ENCODE peak calls at places on chromosome 3, in nine cellular contexts. H is hypothalamus, P is right lobe of liver, U is A549, O is NCI-H345, K is choroid plexus epithelial cell, Y is HuH-7, W is GM12865, G is Calu3. M is an unnamed sample.

GRCh38 chr3:17355591-17355990 is 386.8 kb downstream of the TBC1D5 start:
- DNase-seq in H (no peak), P (no peak), U (no peak), O (no peak), K (no peak), Y (no peak), W (no peak), G (no peak), M (peak; percentile 11)

GRCh38 chr3:7630351-7630911 is 769.5 kb downstream of the GRM7 start:
- DNase-seq in H (no peak), P (no peak), U (no peak), O (no peak), K (peak; percentile 10), Y (no peak), W (no peak), G (no peak), M (no peak)

GRCh38 chr3:113167929-113168771 is 43.2 kb upstream of the BOC start:
- DNase-seq in H (no peak), P (no peak), U (no peak), O (peak; percentile 71), K (no peak), Y (no peak), W (no peak), G (no peak), M (no peak)

GRCh38 chr3:8895829-8896228 is 67.4 kb downstream of the RAD18 start:
- DNase-seq in H (no peak), P (no peak), U (no peak), O (no peak), K (no peak), Y (no peak), W (no peak), G (no peak), M (no peak)

GRCh38 chr3:115930922-115931321 is 307.6 kb downstream of the GAP43 start:
- DNase-seq in H (no peak), P (no peak), U (no peak), O (no peak), K (no peak), Y (no peak), W (peak; percentile 27), G (no peak), M (no peak)

GRCh38 chr3:32495085-32495484 is 7.6 kb downstream of the CMTM6 start:
- DNase-seq in H (no peak), P (no peak), U (no peak), O (no peak), K (no peak), Y (no peak), W (no peak), G (no peak), M (no peak)

GRCh38 chr3:45199837-45200648 is 26.0 kb downstream of the TMEM158 start:
- DNase-seq in H (no peak), P (no peak), U (peak; percentile 87), O (no peak), K (peak; percentile 94), Y (peak; percentile 53), W (no peak), G (peak; percentile 62), M (peak; percentile 92)

GRCh38 chr3:128296469-128297251 is 143.4 kb downstream of the EEFSEC start:
- DNase-seq in H (no peak), P (peak; percentile 41), U (no peak), O (no peak), K (peak; percentile 5), Y (no peak), W (no peak), G (peak; percentile 2), M (no peak)

GRCh38 chr3:197525706-197526105 is 30.1 kb downstream of the BDH1 start:
- DNase-seq in H (no peak), P (no peak), U (peak; percentile 55), O (no peak), K (peak; percentile 61), Y (no peak), W (no peak), G (peak; percentile 37), M (no peak)

GRCh38 chr3:13145826-13146642 is 72.8 kb upstream of the IQSEC1 start:
- DNase-seq in H (no peak), P (peak; percentile 27), U (no peak), O (no peak), K (no peak), Y (no peak), W (no peak), G (no peak), M (no peak)

GRCh38 chr3:72161870-72162617 is 377.1 kb upstream of the PROK2 start:
- DNase-seq in H (no peak), P (peak; percentile 70), U (peak; percentile 42), O (peak; percentile 61), K (peak; percentile 36), Y (no peak), W (no peak), G (no peak), M (peak; percentile 41)

GRCh38 chr3:31054032-31054431 is 159.6 kb upstream of the GADL1 start:
- DNase-seq in H (no peak), P (no peak), U (no peak), O (no peak), K (no peak), Y (no peak), W (no peak), G (no peak), M (no peak)

GRCh38 chr3:136804813-136805212 is 14.1 kb upstream of the SLC35G2 start:
- DNase-seq in H (no peak), P (no peak), U (no peak), O (no peak), K (peak; percentile 47), Y (no peak), W (no peak), G (no peak), M (no peak)

GRCh38 chr3:27289769-27290413 is 79.3 kb downstream of the NEK10 start:
- DNase-seq in H (no peak), P (no peak), U (no peak), O (no peak), K (peak; percentile 34), Y (no peak), W (no peak), G (no peak), M (no peak)

GRCh38 chr3:126133606-126134005 is 46.8 kb downstream of the ALDH1L1 start:
- DNase-seq in H (no peak), P (peak; percentile 46), U (no peak), O (no peak), K (no peak), Y (no peak), W (no peak), G (peak; percentile 6), M (no peak)

GRCh38 chr3:106332884-106333283 is 464.1 kb upstream of the CBLB start:
- DNase-seq in H (no peak), P (no peak), U (peak; percentile 21), O (no peak), K (no peak), Y (no peak), W (peak; percentile 64), G (peak; percentile 65), M (no peak)

GRCh38 chr3:20405731-20406130 is 219.7 kb upstream of the SGO1 start:
- DNase-seq in H (no peak), P (no peak), U (no peak), O (no peak), K (peak; percentile 75), Y (peak; percentile 37), W (no peak), G (no peak), M (peak; percentile 26)

GRCh38 chr3:40308725-40309438 is 625 bp upstream of the EIF1B start:
- DNase-seq in H (no peak), P (no peak), U (no peak), O (no peak), K (no peak), Y (peak; percentile 27), W (peak; percentile 19), G (no peak), M (no peak)

GRCh38 chr3:180447156-180447555 is 154.8 kb upstream of the TTC14 start:
- DNase-seq in H (no peak), P (no peak), U (no peak), O (no peak), K (no peak), Y (no peak), W (no peak), G (no peak), M (no peak)

GRCh38 chr3:33729993-33730392 is 11.9 kb upstream of the CLASP2 start:
- DNase-seq in H (no peak), P (no peak), U (no peak), O (no peak), K (no peak), Y (no peak), W (peak; percentile 72), G (no peak), M (no peak)

GRCh38 chr3:80060664-80061063 is 292.9 kb upstream of the ROBO1 start:
- DNase-seq in H (no peak), P (no peak), U (no peak), O (no peak), K (peak; percentile 65), Y (no peak), W (no peak), G (no peak), M (no peak)

GRCh38 chr3:111269782-111270181 is 198.2 kb downstream of the NECTIN3 start:
- DNase-seq in H (no peak), P (no peak), U (no peak), O (no peak), K (no peak), Y (no peak), W (no peak), G (no peak), M (no peak)

GRCh38 chr3:155179425-155179814 is 99.3 kb downstream of the MME start:
- DNase-seq in H (no peak), P (no peak), U (no peak), O (no peak), K (no peak), Y (no peak), W (no peak), G (no peak), M (no peak)

GRCh38 chr3:188397766-188398705 is 244.1 kb downstream of the LPP start:
- DNase-seq in H (no peak), P (no peak), U (no peak), O (no peak), K (no peak), Y (no peak), W (no peak), G (no peak), M (no peak)

GRCh38 chr3:48435774-48436476 is 4.0 kb downstream of the CCDC51 start:
- DNase-seq in H (peak; percentile 67), P (peak; percentile 87), U (peak; percentile 81), O (peak; percentile 74), K (peak; percentile 93), Y (peak; percentile 92), W (peak; percentile 90), G (peak; percentile 87), M (no peak)

GRCh38 chr3:175150812-175151411 is 291.8 kb downstream of the NAALADL2 start:
- DNase-seq in H (no peak), P (no peak), U (no peak), O (peak; percentile 85), K (no peak), Y (no peak), W (no peak), G (peak; percentile 77), M (no peak)

GRCh38 chr3:15989419-15989818 is 185.1 kb upstream of the GALNT15 start:
- DNase-seq in H (no peak), P (no peak), U (no peak), O (no peak), K (peak; percentile 48), Y (no peak), W (no peak), G (no peak), M (no peak)

GRCh38 chr3:32366638-32367368 is 24.9 kb upstream of the CMTM7 start:
- DNase-seq in H (no peak), P (no peak), U (no peak), O (no peak), K (peak; percentile 18), Y (no peak), W (peak; percentile 72), G (peak; percentile 11), M (no peak)

GRCh38 chr3:121018917-121019321 is 110.9 kb downstream of the STXBP5L start:
- DNase-seq in H (no peak), P (peak; percentile 26), U (no peak), O (no peak), K (no peak), Y (no peak), W (no peak), G (no peak), M (no peak)